ENCODE peak calls at places on chromosomes 5 and 9, in eight cellular contexts. One of them, this sample, is unnamed.

GRCh38 chr9:133117271-133118178 is 3.5 kb downstream of the RALGDS start:
- DNase-seq in NCI-H748 treated with DMSO at 0.1 percent for 48 hours: no peak
- DNase-seq in activated T-cell treated with anti-CD3 and anti-CD28 coated beads for 1 hour: no peak
- DNase-seq in progenitor cell of endocrine pancreas: no peak
- DNase-seq in body of pancreas: peak
- DNase-seq in left ventricle myocardium inferior: peak
- DNase-seq in GM13977: no peak
- DNase-seq in stimulated activated CD8-positive, alpha-beta memory T cell treated with anti-CD3 and anti-CD28 coated beads, Interleukin-12 subunit alpha, Interleukin-12 subunit beta, amount 100 ng/mL, for 1 hour: no peak
- DNase-seq in this sample: no peak

GRCh38 chr5:95697781-95698681 is 15.2 kb upstream of the SPATA9 start:
- DNase-seq in NCI-H748 treated with DMSO at 0.1 percent for 48 hours: no peak
- DNase-seq in activated T-cell treated with anti-CD3 and anti-CD28 coated beads for 1 hour: no peak
- DNase-seq in progenitor cell of endocrine pancreas: no peak
- DNase-seq in body of pancreas: no peak
- DNase-seq in left ventricle myocardium inferior: no peak
- DNase-seq in GM13977: no peak
- DNase-seq in stimulated activated CD8-positive, alpha-beta memory T cell treated with anti-CD3 and anti-CD28 coated beads, Interleukin-12 subunit alpha, Interleukin-12 subunit beta, amount 100 ng/mL, for 1 hour: no peak
- DNase-seq in this sample: no peak

GRCh38 chr5:38029431-38030065 is 189.7 kb upstream of the GDNF start:
- DNase-seq in NCI-H748 treated with DMSO at 0.1 percent for 48 hours: no peak
- DNase-seq in activated T-cell treated with anti-CD3 and anti-CD28 coated beads for 1 hour: no peak
- DNase-seq in progenitor cell of endocrine pancreas: no peak
- DNase-seq in body of pancreas: no peak
- DNase-seq in left ventricle myocardium inferior: no peak
- DNase-seq in GM13977: no peak
- DNase-seq in stimulated activated CD8-positive, alpha-beta memory T cell treated with anti-CD3 and anti-CD28 coated beads, Interleukin-12 subunit alpha, Interleukin-12 subunit beta, amount 100 ng/mL, for 1 hour: no peak
- DNase-seq in this sample: no peak

GRCh38 chr5:97499605-97500004 is 316.6 kb upstream of the RIOK2 start:
- DNase-seq in NCI-H748 treated with DMSO at 0.1 percent for 48 hours: no peak
- DNase-seq in activated T-cell treated with anti-CD3 and anti-CD28 coated beads for 1 hour: no peak
- DNase-seq in progenitor cell of endocrine pancreas: no peak
- DNase-seq in body of pancreas: no peak
- DNase-seq in left ventricle myocardium inferior: no peak
- DNase-seq in GM13977: no peak
- DNase-seq in stimulated activated CD8-positive, alpha-beta memory T cell treated with anti-CD3 and anti-CD28 coated beads, Interleukin-12 subunit alpha, Interleukin-12 subunit beta, amount 100 ng/mL, for 1 hour: no peak
- DNase-seq in this sample: no peak

GRCh38 chr5:19179561-19179960 is 808.4 kb downstream of the CDH18 start:
- DNase-seq in NCI-H748 treated with DMSO at 0.1 percent for 48 hours: peak
- DNase-seq in activated T-cell treated with anti-CD3 and anti-CD28 coated beads for 1 hour: no peak
- DNase-seq in progenitor cell of endocrine pancreas: no peak
- DNase-seq in body of pancreas: no peak
- DNase-seq in left ventricle myocardium inferior: no peak
- DNase-seq in GM13977: no peak
- DNase-seq in stimulated activated CD8-positive, alpha-beta memory T cell treated with anti-CD3 and anti-CD28 coated beads, Interleukin-12 subunit alpha, Interleukin-12 subunit beta, amount 100 ng/mL, for 1 hour: no peak
- DNase-seq in this sample: no peak

GRCh38 chr9:4066120-4066519 is 233.7 kb downstream of the GLIS3 start:
- DNase-seq in NCI-H748 treated with DMSO at 0.1 percent for 48 hours: no peak
- DNase-seq in activated T-cell treated with anti-CD3 and anti-CD28 coated beads for 1 hour: no peak
- DNase-seq in progenitor cell of endocrine pancreas: no peak
- DNase-seq in body of pancreas: no peak
- DNase-seq in left ventricle myocardium inferior: no peak
- DNase-seq in GM13977: no peak
- DNase-seq in stimulated activated CD8-positive, alpha-beta memory T cell treated with anti-CD3 and anti-CD28 coated beads, Interleukin-12 subunit alpha, Interleukin-12 subunit beta, amount 100 ng/mL, for 1 hour: no peak
- DNase-seq in this sample: no peak

GRCh38 chr9:2593754-2594153 is 27.8 kb upstream of the VLDLR start:
- DNase-seq in NCI-H748 treated with DMSO at 0.1 percent for 48 hours: no peak
- DNase-seq in activated T-cell treated with anti-CD3 and anti-CD28 coated beads for 1 hour: no peak
- DNase-seq in progenitor cell of endocrine pancreas: no peak
- DNase-seq in body of pancreas: no peak
- DNase-seq in left ventricle myocardium inferior: no peak
- DNase-seq in GM13977: no peak
- DNase-seq in stimulated activated CD8-positive, alpha-beta memory T cell treated with anti-CD3 and anti-CD28 coated beads, Interleukin-12 subunit alpha, Interleukin-12 subunit beta, amount 100 ng/mL, for 1 hour: no peak
- DNase-seq in this sample: no peak

GRCh38 chr9:81855538-81855937 is 72.7 kb upstream of the SPATA31D4 start:
- DNase-seq in NCI-H748 treated with DMSO at 0.1 percent for 48 hours: no peak
- DNase-seq in activated T-cell treated with anti-CD3 and anti-CD28 coated beads for 1 hour: no peak
- DNase-seq in progenitor cell of endocrine pancreas: no peak
- DNase-seq in body of pancreas: no peak
- DNase-seq in left ventricle myocardium inferior: no peak
- DNase-seq in GM13977: no peak
- DNase-seq in stimulated activated CD8-positive, alpha-beta memory T cell treated with anti-CD3 and anti-CD28 coated beads, Interleukin-12 subunit alpha, Interleukin-12 subunit beta, amount 100 ng/mL, for 1 hour: no peak
- DNase-seq in this sample: no peak

GRCh38 chr5:58641533-58641932 is 58.7 kb downstream of the RAB3C start:
- DNase-seq in NCI-H748 treated with DMSO at 0.1 percent for 48 hours: no peak
- DNase-seq in activated T-cell treated with anti-CD3 and anti-CD28 coated beads for 1 hour: no peak
- DNase-seq in progenitor cell of endocrine pancreas: no peak
- DNase-seq in body of pancreas: no peak
- DNase-seq in left ventricle myocardium inferior: no peak
- DNase-seq in GM13977: no peak
- DNase-seq in stimulated activated CD8-positive, alpha-beta memory T cell treated with anti-CD3 and anti-CD28 coated beads, Interleukin-12 subunit alpha, Interleukin-12 subunit beta, amount 100 ng/mL, for 1 hour: no peak
- DNase-seq in this sample: no peak

GRCh38 chr5:143614831-143615230 is 197.1 kb upstream of the HMHB1 start:
- DNase-seq in NCI-H748 treated with DMSO at 0.1 percent for 48 hours: no peak
- DNase-seq in activated T-cell treated with anti-CD3 and anti-CD28 coated beads for 1 hour: no peak
- DNase-seq in progenitor cell of endocrine pancreas: no peak
- DNase-seq in body of pancreas: no peak
- DNase-seq in left ventricle myocardium inferior: no peak
- DNase-seq in GM13977: no peak
- DNase-seq in stimulated activated CD8-positive, alpha-beta memory T cell treated with anti-CD3 and anti-CD28 coated beads, Interleukin-12 subunit alpha, Interleukin-12 subunit beta, amount 100 ng/mL, for 1 hour: no peak
- DNase-seq in this sample: no peak

GRCh38 chr5:119319401-119319800 is 36.4 kb upstream of the TNFAIP8 start:
- DNase-seq in NCI-H748 treated with DMSO at 0.1 percent for 48 hours: no peak
- DNase-seq in activated T-cell treated with anti-CD3 and anti-CD28 coated beads for 1 hour: no peak
- DNase-seq in progenitor cell of endocrine pancreas: no peak
- DNase-seq in body of pancreas: no peak
- DNase-seq in left ventricle myocardium inferior: no peak
- DNase-seq in GM13977: no peak
- DNase-seq in stimulated activated CD8-positive, alpha-beta memory T cell treated with anti-CD3 and anti-CD28 coated beads, Interleukin-12 subunit alpha, Interleukin-12 subunit beta, amount 100 ng/mL, for 1 hour: no peak
- DNase-seq in this sample: no peak

GRCh38 chr9:93267681-93268505 is 84.0 kb downstream of the WNK2 start:
- DNase-seq in NCI-H748 treated with DMSO at 0.1 percent for 48 hours: no peak
- DNase-seq in activated T-cell treated with anti-CD3 and anti-CD28 coated beads for 1 hour: no peak
- DNase-seq in progenitor cell of endocrine pancreas: no peak
- DNase-seq in body of pancreas: peak
- DNase-seq in left ventricle myocardium inferior: no peak
- DNase-seq in GM13977: peak
- DNase-seq in stimulated activated CD8-positive, alpha-beta memory T cell treated with anti-CD3 and anti-CD28 coated beads, Interleukin-12 subunit alpha, Interleukin-12 subunit beta, amount 100 ng/mL, for 1 hour: no peak
- DNase-seq in this sample: no peak

GRCh38 chr5:151218177-151218576 is 5.7 kb downstream of the CCDC69 start:
- DNase-seq in NCI-H748 treated with DMSO at 0.1 percent for 48 hours: no peak
- DNase-seq in activated T-cell treated with anti-CD3 and anti-CD28 coated beads for 1 hour: no peak
- DNase-seq in progenitor cell of endocrine pancreas: no peak
- DNase-seq in body of pancreas: no peak
- DNase-seq in left ventricle myocardium inferior: no peak
- DNase-seq in GM13977: no peak
- DNase-seq in stimulated activated CD8-positive, alpha-beta memory T cell treated with anti-CD3 and anti-CD28 coated beads, Interleukin-12 subunit alpha, Interleukin-12 subunit beta, amount 100 ng/mL, for 1 hour: no peak
- DNase-seq in this sample: no peak

GRCh38 chr5:69048233-69048632 is 45.6 kb upstream of the SLC30A5 start:
- DNase-seq in NCI-H748 treated with DMSO at 0.1 percent for 48 hours: no peak
- DNase-seq in activated T-cell treated with anti-CD3 and anti-CD28 coated beads for 1 hour: no peak
- DNase-seq in progenitor cell of endocrine pancreas: no peak
- DNase-seq in body of pancreas: no peak
- DNase-seq in left ventricle myocardium inferior: no peak
- DNase-seq in GM13977: no peak
- DNase-seq in stimulated activated CD8-positive, alpha-beta memory T cell treated with anti-CD3 and anti-CD28 coated beads, Interleukin-12 subunit alpha, Interleukin-12 subunit beta, amount 100 ng/mL, for 1 hour: no peak
- DNase-seq in this sample: no peak

GRCh38 chr5:133244242-133244641 is 192.4 kb downstream of the HSPA4 start:
- DNase-seq in NCI-H748 treated with DMSO at 0.1 percent for 48 hours: peak
- DNase-seq in activated T-cell treated with anti-CD3 and anti-CD28 coated beads for 1 hour: no peak
- DNase-seq in progenitor cell of endocrine pancreas: no peak
- DNase-seq in body of pancreas: no peak
- DNase-seq in left ventricle myocardium inferior: no peak
- DNase-seq in GM13977: peak
- DNase-seq in stimulated activated CD8-positive, alpha-beta memory T cell treated with anti-CD3 and anti-CD28 coated beads, Interleukin-12 subunit alpha, Interleukin-12 subunit beta, amount 100 ng/mL, for 1 hour: no peak
- DNase-seq in this sample: no peak

GRCh38 chr5:92916036-92916435 is 665.0 kb downstream of the NR2F1-AS1 start:
- DNase-seq in NCI-H748 treated with DMSO at 0.1 percent for 48 hours: no peak
- DNase-seq in activated T-cell treated with anti-CD3 and anti-CD28 coated beads for 1 hour: no peak
- DNase-seq in progenitor cell of endocrine pancreas: no peak
- DNase-seq in body of pancreas: no peak
- DNase-seq in left ventricle myocardium inferior: no peak
- DNase-seq in GM13977: no peak
- DNase-seq in stimulated activated CD8-positive, alpha-beta memory T cell treated with anti-CD3 and anti-CD28 coated beads, Interleukin-12 subunit alpha, Interleukin-12 subunit beta, amount 100 ng/mL, for 1 hour: no peak
- DNase-seq in this sample: no peak

GRCh38 chr5:176822041-176822425 is 11.7 kb downstream of the UNC5A start:
- DNase-seq in NCI-H748 treated with DMSO at 0.1 percent for 48 hours: no peak
- DNase-seq in activated T-cell treated with anti-CD3 and anti-CD28 coated beads for 1 hour: no peak
- DNase-seq in progenitor cell of endocrine pancreas: no peak
- DNase-seq in body of pancreas: no peak
- DNase-seq in left ventricle myocardium inferior: no peak
- DNase-seq in GM13977: no peak
- DNase-seq in stimulated activated CD8-positive, alpha-beta memory T cell treated with anti-CD3 and anti-CD28 coated beads, Interleukin-12 subunit alpha, Interleukin-12 subunit beta, amount 100 ng/mL, for 1 hour: no peak
- DNase-seq in this sample: no peak

GRCh38 chr5:150607105-150607504 is 33.4 kb upstream of the SYNPO start:
- DNase-seq in NCI-H748 treated with DMSO at 0.1 percent for 48 hours: no peak
- DNase-seq in activated T-cell treated with anti-CD3 and anti-CD28 coated beads for 1 hour: no peak
- DNase-seq in progenitor cell of endocrine pancreas: no peak
- DNase-seq in body of pancreas: no peak
- DNase-seq in left ventricle myocardium inferior: no peak
- DNase-seq in GM13977: no peak
- DNase-seq in stimulated activated CD8-positive, alpha-beta memory T cell treated with anti-CD3 and anti-CD28 coated beads, Interleukin-12 subunit alpha, Interleukin-12 subunit beta, amount 100 ng/mL, for 1 hour: no peak
- DNase-seq in this sample: no peak

GRCh38 chr9:107228648-107229047 is 54.4 kb upstream of the RAD23B start:
- DNase-seq in NCI-H748 treated with DMSO at 0.1 percent for 48 hours: no peak
- DNase-seq in activated T-cell treated with anti-CD3 and anti-CD28 coated beads for 1 hour: no peak
- DNase-seq in progenitor cell of endocrine pancreas: no peak
- DNase-seq in body of pancreas: no peak
- DNase-seq in left ventricle myocardium inferior: no peak
- DNase-seq in GM13977: no peak
- DNase-seq in stimulated activated CD8-positive, alpha-beta memory T cell treated with anti-CD3 and anti-CD28 coated beads, Interleukin-12 subunit alpha, Interleukin-12 subunit beta, amount 100 ng/mL, for 1 hour: no peak
- DNase-seq in this sample: no peak

GRCh38 chr9:89492586-89492985 is 5.3 kb downstream of the SEMA4D start:
- DNase-seq in NCI-H748 treated with DMSO at 0.1 percent for 48 hours: no peak
- DNase-seq in activated T-cell treated with anti-CD3 and anti-CD28 coated beads for 1 hour: no peak
- DNase-seq in progenitor cell of endocrine pancreas: no peak
- DNase-seq in body of pancreas: no peak
- DNase-seq in left ventricle myocardium inferior: no peak
- DNase-seq in GM13977: no peak
- DNase-seq in stimulated activated CD8-positive, alpha-beta memory T cell treated with anti-CD3 and anti-CD28 coated beads, Interleukin-12 subunit alpha, Interleukin-12 subunit beta, amount 100 ng/mL, for 1 hour: no peak
- DNase-seq in this sample: no peak

GRCh38 chr9:3534614-3535404 is 9.0 kb upstream of the RFX3 start:
- DNase-seq in NCI-H748 treated with DMSO at 0.1 percent for 48 hours: no peak
- DNase-seq in activated T-cell treated with anti-CD3 and anti-CD28 coated beads for 1 hour: no peak
- DNase-seq in progenitor cell of endocrine pancreas: no peak
- DNase-seq in body of pancreas: no peak
- DNase-seq in left ventricle myocardium inferior: no peak
- DNase-seq in GM13977: no peak
- DNase-seq in stimulated activated CD8-positive, alpha-beta memory T cell treated with anti-CD3 and anti-CD28 coated beads, Interleukin-12 subunit alpha, Interleukin-12 subunit beta, amount 100 ng/mL, for 1 hour: no peak
- DNase-seq in this sample: no peak

GRCh38 chr5:128038641-128039040 is 44.9 kb upstream of the SLC12A2 start:
- DNase-seq in NCI-H748 treated with DMSO at 0.1 percent for 48 hours: no peak
- DNase-seq in activated T-cell treated with anti-CD3 and anti-CD28 coated beads for 1 hour: no peak
- DNase-seq in progenitor cell of endocrine pancreas: no peak
- DNase-seq in body of pancreas: no peak
- DNase-seq in left ventricle myocardium inferior: no peak
- DNase-seq in GM13977: no peak
- DNase-seq in stimulated activated CD8-positive, alpha-beta memory T cell treated with anti-CD3 and anti-CD28 coated beads, Interleukin-12 subunit alpha, Interleukin-12 subunit beta, amount 100 ng/mL, for 1 hour: no peak
- DNase-seq in this sample: no peak

GRCh38 chr5:133840168-133840567 is 128.3 kb downstream of the C5orf15 start:
- DNase-seq in NCI-H748 treated with DMSO at 0.1 percent for 48 hours: no peak
- DNase-seq in activated T-cell treated with anti-CD3 and anti-CD28 coated beads for 1 hour: no peak
- DNase-seq in progenitor cell of endocrine pancreas: no peak
- DNase-seq in body of pancreas: no peak
- DNase-seq in left ventricle myocardium inferior: no peak
- DNase-seq in GM13977: no peak
- DNase-seq in stimulated activated CD8-positive, alpha-beta memory T cell treated with anti-CD3 and anti-CD28 coated beads, Interleukin-12 subunit alpha, Interleukin-12 subunit beta, amount 100 ng/mL, for 1 hour: no peak
- DNase-seq in this sample: no peak

GRCh38 chr9:114311571-114312512 is 11.1 kb upstream of the ORM1 start:
- DNase-seq in NCI-H748 treated with DMSO at 0.1 percent for 48 hours: no peak
- DNase-seq in activated T-cell treated with anti-CD3 and anti-CD28 coated beads for 1 hour: no peak
- DNase-seq in progenitor cell of endocrine pancreas: no peak
- DNase-seq in body of pancreas: peak
- DNase-seq in left ventricle myocardium inferior: no peak
- DNase-seq in GM13977: no peak
- DNase-seq in stimulated activated CD8-positive, alpha-beta memory T cell treated with anti-CD3 and anti-CD28 coated beads, Interleukin-12 subunit alpha, Interleukin-12 subunit beta, amount 100 ng/mL, for 1 hour: no peak
- DNase-seq in this sample: no peak

GRCh38 chr5:37631939-37632338 is 207.9 kb downstream of the GDNF start:
- DNase-seq in NCI-H748 treated with DMSO at 0.1 percent for 48 hours: no peak
- DNase-seq in activated T-cell treated with anti-CD3 and anti-CD28 coated beads for 1 hour: no peak
- DNase-seq in progenitor cell of endocrine pancreas: no peak
- DNase-seq in body of pancreas: no peak
- DNase-seq in left ventricle myocardium inferior: no peak
- DNase-seq in GM13977: no peak
- DNase-seq in stimulated activated CD8-positive, alpha-beta memory T cell treated with anti-CD3 and anti-CD28 coated beads, Interleukin-12 subunit alpha, Interleukin-12 subunit beta, amount 100 ng/mL, for 1 hour: no peak
- DNase-seq in this sample: no peak